ENCODE peak calls at places on chromosome 15, in eight cellular contexts. One of them, this sample, is unnamed.

GRCh38 chr15:74301583-74302374 is 65.7 kb downstream of the CCDC33 start:
- DNase-seq in activated T-cell treated with anti-CD3 and anti-CD28 coated beads for 1 hour: no peak
- DNase-seq in H9: no peak
- DNase-seq in GM04503: no peak
- DNase-seq in fibroblast of the conjunctiva: no peak
- DNase-seq in astrocyte of the spinal cord: no peak
- DNase-seq in COR-L47: no peak
- DNase-seq in Right ventricle myocardium superior: no peak
- DNase-seq in this sample: no peak

GRCh38 chr15:85356276-85356675 is 24.1 kb upstream of the AKAP13 start:
- DNase-seq in activated T-cell treated with anti-CD3 and anti-CD28 coated beads for 1 hour: no peak
- DNase-seq in H9: no peak
- DNase-seq in GM04503: no peak
- DNase-seq in fibroblast of the conjunctiva: no peak
- DNase-seq in astrocyte of the spinal cord: no peak
- DNase-seq in COR-L47: no peak
- DNase-seq in Right ventricle myocardium superior: no peak
- DNase-seq in this sample: no peak

GRCh38 chr15:66907826-66908502 is 157.4 kb upstream of the SMAD3 start:
- DNase-seq in activated T-cell treated with anti-CD3 and anti-CD28 coated beads for 1 hour: no peak
- DNase-seq in H9: peak; percentile 21
- DNase-seq in GM04503: no peak
- DNase-seq in fibroblast of the conjunctiva: no peak
- DNase-seq in astrocyte of the spinal cord: no peak
- DNase-seq in COR-L47: no peak
- DNase-seq in Right ventricle myocardium superior: peak; percentile 74
- DNase-seq in this sample: no peak

GRCh38 chr15:64944961-64945360 is 33.3 kb downstream of the ANKDD1A start:
- DNase-seq in activated T-cell treated with anti-CD3 and anti-CD28 coated beads for 1 hour: no peak
- DNase-seq in H9: no peak
- DNase-seq in GM04503: no peak
- DNase-seq in fibroblast of the conjunctiva: no peak
- DNase-seq in astrocyte of the spinal cord: no peak
- DNase-seq in COR-L47: no peak
- DNase-seq in Right ventricle myocardium superior: no peak
- DNase-seq in this sample: no peak

GRCh38 chr15:35852818-35853624 is 307.1 kb upstream of the DPH6 start:
- DNase-seq in activated T-cell treated with anti-CD3 and anti-CD28 coated beads for 1 hour: no peak
- DNase-seq in H9: no peak
- DNase-seq in GM04503: no peak
- DNase-seq in fibroblast of the conjunctiva: no peak
- DNase-seq in astrocyte of the spinal cord: no peak
- DNase-seq in COR-L47: no peak
- DNase-seq in Right ventricle myocardium superior: no peak
- DNase-seq in this sample: no peak

GRCh38 chr15:48510976-48511375 is 134.5 kb downstream of the FBN1 start:
- DNase-seq in activated T-cell treated with anti-CD3 and anti-CD28 coated beads for 1 hour: no peak
- DNase-seq in H9: no peak
- DNase-seq in GM04503: no peak
- DNase-seq in fibroblast of the conjunctiva: no peak
- DNase-seq in astrocyte of the spinal cord: peak; percentile 21
- DNase-seq in COR-L47: no peak
- DNase-seq in Right ventricle myocardium superior: no peak
- DNase-seq in this sample: no peak

GRCh38 chr15:55522741-55523450 is 14.9 kb upstream of the DNAAF4 start:
- DNase-seq in activated T-cell treated with anti-CD3 and anti-CD28 coated beads for 1 hour: no peak
- DNase-seq in H9: no peak
- DNase-seq in GM04503: no peak
- DNase-seq in fibroblast of the conjunctiva: no peak
- DNase-seq in astrocyte of the spinal cord: no peak
- DNase-seq in COR-L47: no peak
- DNase-seq in Right ventricle myocardium superior: no peak
- DNase-seq in this sample: no peak

GRCh38 chr15:40080847-40081246 is 27.8 kb downstream of the BMF start:
- DNase-seq in activated T-cell treated with anti-CD3 and anti-CD28 coated beads for 1 hour: no peak
- DNase-seq in H9: no peak
- DNase-seq in GM04503: no peak
- DNase-seq in fibroblast of the conjunctiva: no peak
- DNase-seq in astrocyte of the spinal cord: no peak
- DNase-seq in COR-L47: no peak
- DNase-seq in Right ventricle myocardium superior: no peak
- DNase-seq in this sample: no peak

GRCh38 chr15:27796405-27797085 is 302.6 kb downstream of the OCA2 start:
- DNase-seq in activated T-cell treated with anti-CD3 and anti-CD28 coated beads for 1 hour: no peak
- DNase-seq in H9: no peak
- DNase-seq in GM04503: no peak
- DNase-seq in fibroblast of the conjunctiva: no peak
- DNase-seq in astrocyte of the spinal cord: no peak
- DNase-seq in COR-L47: peak; percentile 65
- DNase-seq in Right ventricle myocardium superior: no peak
- DNase-seq in this sample: no peak